ENCODE peak calls at places on chromosomes 3 and 15, in ten cellular contexts. A is GM20000; T is body of pancreas; C is Kasumi-1; X is brain microvascular endothelial cell; F is stomach; W is endothelial cell; N is NCI-H2081; L is stimulated activated CD4-positive, alpha-beta T cell treated with anti-CD3 and anti-CD28 coated beads, Interleukin-12 subunit alpha, Interleukin-12 subunit beta, amount 100 ng/mL, for 48 hours; V is PC-3. H is an unnamed sample.

GRCh38 chr3:53195602-53196574 is 34.9 kb downstream of the PRKCD start:
- DNase-seq in A (peak), T (peak), C (peak), X (no peak), F (peak), W (peak), N (peak), L (peak), V (peak), H (peak)

GRCh38 chr3:41356775-41357174 is 157.5 kb downstream of the CTNNB1 start:
- DNase-seq in A (no peak), T (no peak), C (no peak), X (no peak), F (no peak), W (no peak), N (no peak), L (no peak), V (peak), H (no peak)

GRCh38 chr3:124492824-124493223 is 237.4 kb upstream of the UMPS start:
- DNase-seq in A (peak), T (peak), C (no peak), X (no peak), F (peak), W (peak), N (no peak), L (no peak), V (peak), H (peak)

GRCh38 chr3:126104028-126104635 is 20.2 kb upstream of the SLC41A3 start:
- DNase-seq in A (no peak), T (no peak), C (no peak), X (no peak), F (no peak), W (no peak), N (no peak), L (no peak), V (no peak), H (no peak)

GRCh38 chr3:64861684-64862083 is 173.9 kb upstream of the ADAMTS9 start:
- DNase-seq in A (no peak), T (no peak), C (no peak), X (no peak), F (no peak), W (no peak), N (no peak), L (no peak), V (no peak), H (no peak)

GRCh38 chr15:72758195-72758594 is 25.4 kb downstream of the ADPGK start:
- DNase-seq in A (no peak), T (no peak), C (no peak), X (peak), F (no peak), W (no peak), N (no peak), L (no peak), V (peak), H (no peak)

GRCh38 chr3:197888511-197888910 is 61.5 kb upstream of the RPL35A start:
- DNase-seq in A (no peak), T (no peak), C (no peak), X (no peak), F (no peak), W (no peak), N (no peak), L (no peak), V (no peak), H (no peak)

GRCh38 chr15:58909616-58910015 is 23.9 kb downstream of the SLTM start:
- DNase-seq in A (no peak), T (no peak), C (no peak), X (no peak), F (no peak), W (no peak), N (no peak), L (no peak), V (no peak), H (no peak)

GRCh38 chr3:179398574-179399249 is 51.2 kb downstream of the MFN1 start:
- DNase-seq in A (peak), T (no peak), C (no peak), X (no peak), F (no peak), W (no peak), N (no peak), L (no peak), V (no peak), H (no peak)

GRCh38 chr3:194998948-194999347 is 272.0 kb downstream of the XXYLT1 start:
- DNase-seq in A (no peak), T (no peak), C (no peak), X (no peak), F (no peak), W (no peak), N (no peak), L (no peak), V (no peak), H (no peak)

GRCh38 chr15:63909819-63910437 is 76.2 kb upstream of the HERC1 start:
- DNase-seq in A (no peak), T (no peak), C (no peak), X (peak), F (no peak), W (no peak), N (no peak), L (no peak), V (no peak), H (no peak)

GRCh38 chr3:33032937-33033336 is 64.0 kb downstream of the GLB1 start:
- DNase-seq in A (no peak), T (no peak), C (no peak), X (no peak), F (no peak), W (no peak), N (no peak), L (no peak), V (peak), H (no peak)

GRCh38 chr3:48395714-48396113 is 23.7 kb downstream of the FBXW12 start:
- DNase-seq in A (no peak), T (no peak), C (no peak), X (no peak), F (no peak), W (no peak), N (no peak), L (no peak), V (no peak), H (no peak)

GRCh38 chr3:78610462-78611125 is 1157.2 kb downstream of the ROBO1 start:
- DNase-seq in A (no peak), T (no peak), C (no peak), X (peak), F (no peak), W (no peak), N (no peak), L (no peak), V (no peak), H (no peak)

GRCh38 chr15:31264534-31265089 is 62.0 kb upstream of the KLF13 start:
- DNase-seq in A (no peak), T (peak), C (no peak), X (no peak), F (peak), W (no peak), N (no peak), L (no peak), V (no peak), H (no peak)

GRCh38 chr3:31448035-31448881 is 84.5 kb upstream of the STT3B start:
- DNase-seq in A (no peak), T (no peak), C (no peak), X (no peak), F (peak), W (peak), N (no peak), L (no peak), V (peak), H (peak)

GRCh38 chr15:42110367-42110766 is 16.0 kb upstream of the PLA2G4D start:
- DNase-seq in A (no peak), T (no peak), C (no peak), X (no peak), F (no peak), W (no peak), N (no peak), L (no peak), V (no peak), H (no peak)

GRCh38 chr3:186414735-186415419 is 52.8 kb upstream of the DGKG start:
- DNase-seq in A (no peak), T (peak), C (no peak), X (peak), F (peak), W (no peak), N (no peak), L (no peak), V (peak), H (no peak)

GRCh38 chr15:89803941-89804800 is 10.5 kb downstream of the ANPEP start:
- DNase-seq in A (no peak), T (peak), C (no peak), X (no peak), F (no peak), W (no peak), N (no peak), L (no peak), V (no peak), H (no peak)